ENCODE peak calls at places on chromosomes 1 and 21, in nine cellular contexts. A, I, Y, B, G, M, W, Z and K are unnamed samples. For H3K4me1 and H3K36me3, the result is how much of the 10 kb centered on the place peaks cover.

GRCh38 chr1:196486346-196486745 is 121.9 kb downstream of the KCNT2 start:
- DNase-seq in A (no peak), I (no peak), Y (no peak), B (no peak), G (no peak), M (no peak), W (no peak), Z (no peak), K (no peak)

GRCh38 chr21:33419538-33420123 is 16.4 kb downstream of the IFNGR2 start:
- DNase-seq in A (no peak), I (no peak), Y (no peak), B (no peak), G (no peak), M (no peak), W (no peak), Z (no peak), K (no peak)

GRCh38 chr1:212386029-212386428 is 28.7 kb downstream of the PACC1 start:
- DNase-seq in A (no peak), I (no peak), Y (no peak), B (no peak), G (peak), M (no peak), W (no peak), Z (no peak), K (no peak)

GRCh38 chr1:34681481-34682451 is 73.1 kb upstream of the GJB5 start:
- DNase-seq in A (peak), I (peak), Y (peak), B (peak), G (peak), M (peak), W (peak), Z (no peak), K (no peak)

GRCh38 chr1:156492013-156492590 is 8.5 kb downstream of the MEF2D start:
- DNase-seq in A (no peak), I (no peak), Y (no peak), B (no peak), G (no peak), M (no peak), W (no peak), Z (no peak), K (no peak)

GRCh38 chr1:9289090-9289534 is 3.6 kb upstream of the SPSB1 start:
- DNase-seq in A (peak), I (peak), Y (peak), B (peak), G (peak), M (peak), W (peak), Z (no peak), K (no peak)

GRCh38 chr1:179155615-179156014 is 73.7 kb downstream of the TOR3A start:
- DNase-seq in A (no peak), I (no peak), Y (no peak), B (no peak), G (no peak), M (no peak), W (no peak), Z (no peak), K (no peak)

GRCh38 chr1:38546630-38547029 is 312.9 kb downstream of the RRAGC start:
- DNase-seq in A (no peak), I (no peak), Y (no peak), B (no peak), G (no peak), M (no peak), W (no peak), Z (no peak), K (no peak)

GRCh38 chr1:9291914-9292360 is 757 bp upstream of the SPSB1 start:
- DNase-seq in A (peak), I (peak), Y (no peak), B (peak), G (no peak), M (no peak), W (peak), Z (no peak), K (no peak)

GRCh38 chr1:205179842-205180241 is 31.7 kb downstream of the DSTYK start:
- DNase-seq in A (no peak), I (no peak), Y (no peak), B (no peak), G (no peak), M (no peak), W (no peak), Z (no peak), K (no peak)

GRCh38 chr21:42997053-42997452 is 22.7 kb downstream of the PKNOX1 start:
- DNase-seq in A (no peak), I (peak), Y (no peak), B (no peak), G (no peak), M (no peak), W (no peak), Z (no peak), K (no peak)

GRCh38 chr1:29183287-29183686 is 1.6 kb upstream of the SRSF4 start:
- DNase-seq in A (no peak), I (no peak), Y (no peak), B (no peak), G (no peak), M (no peak), W (no peak), Z (no peak), K (no peak)

GRCh38 chr1:182671779-182672486 is 12.5 kb downstream of the RGS8 start:
- DNase-seq in A (no peak), I (no peak), Y (no peak), B (no peak), G (no peak), M (no peak), W (no peak), Z (no peak), K (no peak)

GRCh38 chr1:210598135-210598652 is 269.5 kb downstream of the HHAT start:
- DNase-seq in A (no peak), I (peak), Y (no peak), B (peak), G (no peak), M (no peak), W (no peak), Z (no peak), K (no peak)

DNA sequence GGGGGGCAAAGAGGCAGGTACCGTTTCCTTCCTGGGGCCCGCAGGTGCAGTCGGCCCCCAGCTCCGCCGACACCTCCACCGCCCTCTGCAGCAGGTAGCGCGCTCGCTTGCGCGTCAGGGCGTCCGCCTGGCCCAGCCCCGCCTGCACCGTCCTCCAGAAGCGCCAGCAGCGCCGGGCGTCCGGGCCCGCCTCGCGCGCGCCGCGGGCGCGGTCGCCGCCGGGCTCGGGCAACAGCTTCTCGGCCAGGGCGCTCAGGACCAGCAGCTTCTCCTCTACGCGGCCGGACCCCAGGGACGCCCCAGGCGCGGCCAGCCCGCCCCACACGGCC is 863 bp downstream of the TARBP1 start:
- DNase-seq in A (peak), I (peak), Y (no peak), B (peak), G (peak), M (no peak), W (peak), Z (no peak), K (no peak)
- TF ChIP-seq POLR2AphosphoS5 in A (no peak), I (no peak), Y (no peak), B (no peak), G (peak), M (no peak), W (no peak), Z (no peak), K (no peak)

GRCh38 chr21:14866859-14867560 is 197.8 kb downstream of the NRIP1 start:
- DNase-seq in A (no peak), I (no peak), Y (no peak), B (no peak), G (no peak), M (no peak), W (no peak), Z (no peak), K (no peak)
- H3K4me1 ChIP-seq in A (under half), I (under half), Y (under half), B (under half), G (under half), M (under half), W (under half), Z (half or more), K (under half)

DNA sequence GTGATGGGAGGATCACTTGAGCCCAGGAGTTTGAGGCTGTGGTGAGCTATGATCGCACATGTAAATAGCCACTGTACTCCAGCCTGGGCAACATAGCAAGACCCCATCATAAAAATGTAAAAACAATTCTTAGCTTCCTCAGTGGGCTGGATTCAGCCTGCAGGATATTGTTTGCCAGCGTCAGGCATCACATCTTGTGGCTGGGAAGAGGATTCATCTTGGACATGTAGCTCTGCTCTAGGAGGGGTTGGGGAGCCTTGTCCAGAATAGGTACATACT is 19.3 kb upstream of the ST3GAL3 start:
- DNase-seq in A (no peak), I (no peak), Y (no peak), B (no peak), G (no peak), M (no peak), W (no peak), Z (no peak), K (no peak)
- H3K36me3 ChIP-seq in A (half or more), I (half or more), Y (half or more), B (half or more), G (half or more), M (half or more), W (half or more), Z (half or more), K (half or more)

GRCh38 chr1:109483658-109484518 is at the start of gene ATXN7L2:
- DNase-seq in A (peak), I (peak), Y (peak), B (peak), G (peak), M (peak), W (peak), Z (peak), K (peak)
- TF ChIP-seq POLR2AphosphoS5 in A (peak), I (peak), Y (peak), B (peak), G (peak), M (peak), W (peak), Z (no peak), K (peak)

GRCh38 chr1:201716742-201717135 is 112.2 kb upstream of the IPO9 start:
- DNase-seq in A (no peak), I (no peak), Y (no peak), B (no peak), G (no peak), M (no peak), W (no peak), Z (no peak), K (no peak)

GRCh38 chr1:201719812-201720521 is 109.0 kb upstream of the IPO9 start:
- DNase-seq in A (no peak), I (peak), Y (no peak), B (no peak), G (no peak), M (no peak), W (no peak), Z (peak), K (no peak)

GRCh38 chr1:201720522-201720844 is 108.5 kb upstream of the IPO9 start:
- DNase-seq in A (no peak), I (no peak), Y (no peak), B (no peak), G (no peak), M (no peak), W (no peak), Z (no peak), K (no peak)

GRCh38 chr1:201717286-201717685 is 111.7 kb upstream of the IPO9 start:
- DNase-seq in A (no peak), I (no peak), Y (no peak), B (no peak), G (no peak), M (no peak), W (no peak), Z (peak), K (no peak)

GRCh38 chr1:201718346-201719202 is 110.4 kb upstream of the IPO9 start:
- DNase-seq in A (no peak), I (no peak), Y (no peak), B (peak), G (no peak), M (no peak), W (no peak), Z (peak), K (no peak)
- H3K4me1 ChIP-seq in A (under half), I (under half), Y (under half), B (under half), G (under half), M (half or more), W (under half), Z (half or more), K (half or more)

GRCh38 chr1:32374193-32374592 is 11.9 kb downstream of the TSSK3 start:
- DNase-seq in A (no peak), I (no peak), Y (no peak), B (no peak), G (no peak), M (no peak), W (no peak), Z (no peak), K (no peak)
- H3K36me3 ChIP-seq in A (under half), I (half or more), Y (under half), B (half or more), G (under half), M (under half), W (under half), Z (half or more), K (half or more)

DNA sequence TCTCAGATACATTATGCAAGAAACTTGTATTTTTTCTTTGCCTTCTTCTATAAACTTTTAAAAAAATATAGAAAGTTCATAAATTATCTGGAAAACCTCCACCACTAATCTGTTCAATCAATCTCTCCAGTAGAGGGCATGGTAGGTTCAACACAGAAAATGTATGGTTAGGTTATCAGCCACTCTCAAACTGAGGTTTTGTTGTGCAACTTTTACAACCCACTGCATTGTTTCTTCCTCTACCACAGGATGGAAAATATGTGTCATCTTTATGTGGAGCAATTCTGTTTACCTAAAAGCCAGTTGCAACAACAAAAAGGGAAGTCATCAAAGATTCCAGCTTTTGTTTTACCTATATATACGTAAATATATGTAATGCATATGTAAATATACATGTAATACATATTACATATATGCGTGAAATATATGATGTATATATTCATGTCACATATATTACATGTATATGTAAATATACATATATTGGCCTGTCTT is 3.0 kb upstream of the RGS2 start:
- DNase-seq in A (peak), I (no peak), Y (no peak), B (peak), G (no peak), M (peak), W (peak), Z (no peak), K (no peak)
- TF ChIP-seq POLR2AphosphoS5 in A (peak), I (peak), Y (no peak), B (no peak), G (no peak), M (no peak), W (no peak), Z (peak), K (peak)

GRCh38 chr1:14440731-14441130 is 157.8 kb upstream of the KAZN start:
- DNase-seq in A (no peak), I (no peak), Y (no peak), B (no peak), G (no peak), M (no peak), W (no peak), Z (no peak), K (no peak)
- H3K4me1 ChIP-seq in A (under half), I (under half), Y (under half), B (under half), G (under half), M (under half), W (under half), Z (under half), K (under half)